ENCODE peak calls at places on chromosomes 1 and 21, in nine cellular contexts. One of them, this sample, is unnamed.

GRCh38 chr1:201255470-201256362 is 27.6 kb upstream of the PKP1 start:
- DNase-seq in left ventricle myocardium inferior: no peak
- DNase-seq in fibroblast of pulmonary artery: no peak
- DNase-seq in RWPE1: no peak
- DNase-seq in uterus: no peak
- DNase-seq in endothelial cell: no peak
- DNase-seq in cardiac muscle cell: no peak
- DNase-seq in IMR-90: no peak
- DNase-seq in progenitor cell of endocrine pancreas: no peak
- DNase-seq in this sample: peak

GRCh38 chr1:82161651-82162238 is 361.0 kb downstream of the ADGRL2 start:
- DNase-seq in left ventricle myocardium inferior: no peak
- DNase-seq in fibroblast of pulmonary artery: peak
- DNase-seq in RWPE1: no peak
- DNase-seq in uterus: no peak
- DNase-seq in endothelial cell: no peak
- DNase-seq in cardiac muscle cell: no peak
- DNase-seq in IMR-90: no peak
- DNase-seq in progenitor cell of endocrine pancreas: no peak
- DNase-seq in this sample: no peak

GRCh38 chr1:227325195-227325594 is 6.9 kb upstream of the CDC42BPA start:
- DNase-seq in left ventricle myocardium inferior: no peak
- DNase-seq in fibroblast of pulmonary artery: no peak
- DNase-seq in RWPE1: no peak
- DNase-seq in uterus: no peak
- DNase-seq in endothelial cell: no peak
- DNase-seq in cardiac muscle cell: no peak
- DNase-seq in IMR-90: no peak
- DNase-seq in progenitor cell of endocrine pancreas: no peak
- DNase-seq in this sample: no peak

GRCh38 chr1:18234790-18235242 is 127.2 kb downstream of the IGSF21 start:
- DNase-seq in left ventricle myocardium inferior: no peak
- DNase-seq in fibroblast of pulmonary artery: peak
- DNase-seq in RWPE1: peak
- DNase-seq in uterus: no peak
- DNase-seq in endothelial cell: peak
- DNase-seq in cardiac muscle cell: peak
- DNase-seq in IMR-90: peak
- DNase-seq in progenitor cell of endocrine pancreas: peak
- DNase-seq in this sample: peak

GRCh38 chr1:56360021-56360420 is 219.3 kb downstream of the PLPP3 start:
- DNase-seq in left ventricle myocardium inferior: no peak
- DNase-seq in fibroblast of pulmonary artery: no peak
- DNase-seq in RWPE1: no peak
- DNase-seq in uterus: no peak
- DNase-seq in endothelial cell: no peak
- DNase-seq in cardiac muscle cell: no peak
- DNase-seq in IMR-90: peak
- DNase-seq in progenitor cell of endocrine pancreas: no peak
- DNase-seq in this sample: no peak

GRCh38 chr21:45287438-45288391 is at the start of gene POFUT2:
- DNase-seq in left ventricle myocardium inferior: peak
- DNase-seq in fibroblast of pulmonary artery: peak
- DNase-seq in RWPE1: peak
- DNase-seq in uterus: peak
- DNase-seq in endothelial cell: peak
- DNase-seq in cardiac muscle cell: peak
- DNase-seq in IMR-90: peak
- DNase-seq in progenitor cell of endocrine pancreas: peak
- DNase-seq in this sample: peak

GRCh38 chr1:73463848-73464247 is 734.1 kb downstream of the LRRIQ3 start:
- DNase-seq in left ventricle myocardium inferior: no peak
- DNase-seq in fibroblast of pulmonary artery: no peak
- DNase-seq in RWPE1: no peak
- DNase-seq in uterus: no peak
- DNase-seq in endothelial cell: no peak
- DNase-seq in cardiac muscle cell: no peak
- DNase-seq in IMR-90: no peak
- DNase-seq in progenitor cell of endocrine pancreas: no peak
- DNase-seq in this sample: no peak

GRCh38 chr1:35269190-35269988 is 880 bp downstream of the ZMYM4 start:
- DNase-seq in left ventricle myocardium inferior: no peak
- DNase-seq in fibroblast of pulmonary artery: peak
- DNase-seq in RWPE1: peak
- DNase-seq in uterus: no peak
- DNase-seq in endothelial cell: no peak
- DNase-seq in cardiac muscle cell: peak
- DNase-seq in IMR-90: no peak
- DNase-seq in progenitor cell of endocrine pancreas: no peak
- DNase-seq in this sample: no peak

GRCh38 chr1:226420860-226421259 is 13.0 kb upstream of the PARP1 start:
- DNase-seq in left ventricle myocardium inferior: no peak
- DNase-seq in fibroblast of pulmonary artery: no peak
- DNase-seq in RWPE1: no peak
- DNase-seq in uterus: no peak
- DNase-seq in endothelial cell: no peak
- DNase-seq in cardiac muscle cell: no peak
- DNase-seq in IMR-90: no peak
- DNase-seq in progenitor cell of endocrine pancreas: no peak
- DNase-seq in this sample: no peak

GRCh38 chr1:88016947-88017346 is 667.1 kb upstream of the PKN2 start:
- DNase-seq in left ventricle myocardium inferior: no peak
- DNase-seq in fibroblast of pulmonary artery: no peak
- DNase-seq in RWPE1: no peak
- DNase-seq in uterus: no peak
- DNase-seq in endothelial cell: no peak
- DNase-seq in cardiac muscle cell: no peak
- DNase-seq in IMR-90: no peak
- DNase-seq in progenitor cell of endocrine pancreas: no peak
- DNase-seq in this sample: no peak

GRCh38 chr1:11059990-11060948 is at the start of gene SRM:
- DNase-seq in left ventricle myocardium inferior: peak
- DNase-seq in fibroblast of pulmonary artery: peak
- DNase-seq in RWPE1: peak
- DNase-seq in uterus: peak
- DNase-seq in endothelial cell: peak
- DNase-seq in cardiac muscle cell: peak
- DNase-seq in IMR-90: peak
- DNase-seq in progenitor cell of endocrine pancreas: peak
- DNase-seq in this sample: peak
- TF ChIP-seq CTCF in left ventricle myocardium inferior: peak
- TF ChIP-seq CTCF in fibroblast of pulmonary artery: peak
- TF ChIP-seq CTCF in RWPE1: no peak
- TF ChIP-seq CTCF in uterus: peak
- TF ChIP-seq CTCF in endothelial cell: peak
- TF ChIP-seq CTCF in cardiac muscle cell: peak
- TF ChIP-seq CTCF in IMR-90: peak
- TF ChIP-seq CTCF in progenitor cell of endocrine pancreas: peak
- TF ChIP-seq CTCF in this sample: peak

GRCh38 chr1:221741971-221742554 is at the start of gene DUSP10:
- DNase-seq in left ventricle myocardium inferior: peak
- DNase-seq in fibroblast of pulmonary artery: peak
- DNase-seq in RWPE1: peak
- DNase-seq in uterus: peak
- DNase-seq in endothelial cell: peak
- DNase-seq in cardiac muscle cell: peak
- DNase-seq in IMR-90: peak
- DNase-seq in progenitor cell of endocrine pancreas: peak
- DNase-seq in this sample: peak
- TF ChIP-seq CTCF in left ventricle myocardium inferior: no peak
- TF ChIP-seq CTCF in fibroblast of pulmonary artery: peak
- TF ChIP-seq CTCF in RWPE1: no peak
- TF ChIP-seq CTCF in uterus: no peak
- TF ChIP-seq CTCF in endothelial cell: no peak
- TF ChIP-seq CTCF in cardiac muscle cell: peak
- TF ChIP-seq CTCF in IMR-90: peak
- TF ChIP-seq CTCF in progenitor cell of endocrine pancreas: no peak
- TF ChIP-seq CTCF in this sample: peak

GRCh38 chr21:33299181-33299752 is 25.5 kb upstream of the IFNAR1 start:
- DNase-seq in left ventricle myocardium inferior: no peak
- DNase-seq in fibroblast of pulmonary artery: no peak
- DNase-seq in RWPE1: peak
- DNase-seq in uterus: no peak
- DNase-seq in endothelial cell: no peak
- DNase-seq in cardiac muscle cell: no peak
- DNase-seq in IMR-90: no peak
- DNase-seq in progenitor cell of endocrine pancreas: no peak
- DNase-seq in this sample: peak
- TF ChIP-seq CTCF in left ventricle myocardium inferior: no peak
- TF ChIP-seq CTCF in fibroblast of pulmonary artery: no peak
- TF ChIP-seq CTCF in RWPE1: no peak
- TF ChIP-seq CTCF in uterus: no peak
- TF ChIP-seq CTCF in endothelial cell: no peak
- TF ChIP-seq CTCF in cardiac muscle cell: no peak
- TF ChIP-seq CTCF in IMR-90: no peak
- TF ChIP-seq CTCF in progenitor cell of endocrine pancreas: no peak
- TF ChIP-seq CTCF in this sample: peak

GRCh38 chr1:168369655-168370054 is 89.0 kb downstream of the TBX19 start:
- DNase-seq in left ventricle myocardium inferior: no peak
- DNase-seq in fibroblast of pulmonary artery: no peak
- DNase-seq in RWPE1: no peak
- DNase-seq in uterus: no peak
- DNase-seq in endothelial cell: no peak
- DNase-seq in cardiac muscle cell: no peak
- DNase-seq in IMR-90: no peak
- DNase-seq in progenitor cell of endocrine pancreas: no peak
- DNase-seq in this sample: no peak

GRCh38 chr1:168361252-168361651 is 80.6 kb downstream of the TBX19 start:
- DNase-seq in left ventricle myocardium inferior: no peak
- DNase-seq in fibroblast of pulmonary artery: no peak
- DNase-seq in RWPE1: no peak
- DNase-seq in uterus: no peak
- DNase-seq in endothelial cell: no peak
- DNase-seq in cardiac muscle cell: no peak
- DNase-seq in IMR-90: no peak
- DNase-seq in progenitor cell of endocrine pancreas: no peak
- DNase-seq in this sample: no peak

GRCh38 chr1:168362991-168363390 is 82.3 kb downstream of the TBX19 start:
- DNase-seq in left ventricle myocardium inferior: no peak
- DNase-seq in fibroblast of pulmonary artery: no peak
- DNase-seq in RWPE1: no peak
- DNase-seq in uterus: no peak
- DNase-seq in endothelial cell: no peak
- DNase-seq in cardiac muscle cell: peak
- DNase-seq in IMR-90: no peak
- DNase-seq in progenitor cell of endocrine pancreas: no peak
- DNase-seq in this sample: no peak

GRCh38 chr1:168368131-168368530 is 87.5 kb downstream of the TBX19 start:
- DNase-seq in left ventricle myocardium inferior: no peak
- DNase-seq in fibroblast of pulmonary artery: no peak
- DNase-seq in RWPE1: no peak
- DNase-seq in uterus: no peak
- DNase-seq in endothelial cell: no peak
- DNase-seq in cardiac muscle cell: no peak
- DNase-seq in IMR-90: no peak
- DNase-seq in progenitor cell of endocrine pancreas: no peak
- DNase-seq in this sample: no peak

GRCh38 chr1:168365719-168366474 is 85.2 kb downstream of the TBX19 start:
- DNase-seq in left ventricle myocardium inferior: no peak
- DNase-seq in fibroblast of pulmonary artery: no peak
- DNase-seq in RWPE1: no peak
- DNase-seq in uterus: no peak
- DNase-seq in endothelial cell: no peak
- DNase-seq in cardiac muscle cell: no peak
- DNase-seq in IMR-90: no peak
- DNase-seq in progenitor cell of endocrine pancreas: no peak
- DNase-seq in this sample: no peak
- TF ChIP-seq CTCF in left ventricle myocardium inferior: peak
- TF ChIP-seq CTCF in fibroblast of pulmonary artery: no peak
- TF ChIP-seq CTCF in RWPE1: no peak
- TF ChIP-seq CTCF in uterus: no peak
- TF ChIP-seq CTCF in endothelial cell: peak
- TF ChIP-seq CTCF in cardiac muscle cell: no peak
- TF ChIP-seq CTCF in IMR-90: no peak
- TF ChIP-seq CTCF in progenitor cell of endocrine pancreas: peak
- TF ChIP-seq CTCF in this sample: no peak

GRCh38 chr1:94701796-94702439 is 118.2 kb upstream of the SLC44A3 start:
- DNase-seq in left ventricle myocardium inferior: no peak
- DNase-seq in fibroblast of pulmonary artery: no peak
- DNase-seq in RWPE1: no peak
- DNase-seq in uterus: no peak
- DNase-seq in endothelial cell: no peak
- DNase-seq in cardiac muscle cell: no peak
- DNase-seq in IMR-90: no peak
- DNase-seq in progenitor cell of endocrine pancreas: no peak
- DNase-seq in this sample: no peak

GRCh38 chr1:94702440-94702810 is 117.7 kb upstream of the SLC44A3 start:
- DNase-seq in left ventricle myocardium inferior: no peak
- DNase-seq in fibroblast of pulmonary artery: peak
- DNase-seq in RWPE1: no peak
- DNase-seq in uterus: peak
- DNase-seq in endothelial cell: no peak
- DNase-seq in cardiac muscle cell: peak
- DNase-seq in IMR-90: peak
- DNase-seq in progenitor cell of endocrine pancreas: no peak
- DNase-seq in this sample: no peak

GRCh38 chr1:94697839-94698238 is 122.3 kb upstream of the SLC44A3 start:
- DNase-seq in left ventricle myocardium inferior: no peak
- DNase-seq in fibroblast of pulmonary artery: no peak
- DNase-seq in RWPE1: no peak
- DNase-seq in uterus: no peak
- DNase-seq in endothelial cell: no peak
- DNase-seq in cardiac muscle cell: no peak
- DNase-seq in IMR-90: no peak
- DNase-seq in progenitor cell of endocrine pancreas: no peak
- DNase-seq in this sample: no peak

GRCh38 chr1:94698341-94698740 is 121.8 kb upstream of the SLC44A3 start:
- DNase-seq in left ventricle myocardium inferior: no peak
- DNase-seq in fibroblast of pulmonary artery: no peak
- DNase-seq in RWPE1: no peak
- DNase-seq in uterus: no peak
- DNase-seq in endothelial cell: no peak
- DNase-seq in cardiac muscle cell: no peak
- DNase-seq in IMR-90: peak
- DNase-seq in progenitor cell of endocrine pancreas: no peak
- DNase-seq in this sample: no peak

GRCh38 chr1:94698759-94699502 is 121.2 kb upstream of the SLC44A3 start:
- DNase-seq in left ventricle myocardium inferior: no peak
- DNase-seq in fibroblast of pulmonary artery: peak
- DNase-seq in RWPE1: no peak
- DNase-seq in uterus: no peak
- DNase-seq in endothelial cell: no peak
- DNase-seq in cardiac muscle cell: peak
- DNase-seq in IMR-90: peak
- DNase-seq in progenitor cell of endocrine pancreas: no peak
- DNase-seq in this sample: no peak
- TF ChIP-seq CTCF in left ventricle myocardium inferior: no peak
- TF ChIP-seq CTCF in fibroblast of pulmonary artery: no peak
- TF ChIP-seq CTCF in RWPE1: no peak
- TF ChIP-seq CTCF in uterus: no peak
- TF ChIP-seq CTCF in endothelial cell: no peak
- TF ChIP-seq CTCF in cardiac muscle cell: no peak
- TF ChIP-seq CTCF in IMR-90: no peak
- TF ChIP-seq CTCF in progenitor cell of endocrine pancreas: no peak
- TF ChIP-seq CTCF in this sample: no peak

DNA sequence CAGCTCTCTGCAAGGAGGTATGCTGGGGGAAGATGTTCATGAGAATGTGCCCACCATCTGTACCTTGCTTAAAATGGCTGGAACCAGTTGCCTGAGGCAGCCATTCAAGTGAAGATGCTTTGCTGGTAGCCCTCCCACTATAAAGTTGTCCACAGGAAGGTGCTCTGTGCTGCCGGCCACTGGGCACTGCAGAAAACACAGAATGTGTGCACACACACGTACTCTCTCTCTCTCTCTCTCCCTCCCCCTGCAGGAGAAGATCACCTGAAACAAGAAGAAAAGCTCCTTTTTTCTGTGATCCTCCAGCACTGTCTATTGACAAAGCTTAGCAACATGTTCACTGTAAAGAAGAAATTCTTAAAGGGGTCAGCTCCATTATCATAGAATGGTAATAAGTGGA is 134.8 kb downstream of the PIGK start:
- DNase-seq in left ventricle myocardium inferior: no peak
- DNase-seq in fibroblast of pulmonary artery: no peak
- DNase-seq in RWPE1: no peak
- DNase-seq in uterus: no peak
- DNase-seq in endothelial cell: no peak
- DNase-seq in cardiac muscle cell: no peak
- DNase-seq in IMR-90: no peak
- DNase-seq in progenitor cell of endocrine pancreas: no peak
- DNase-seq in this sample: no peak
- TF ChIP-seq CTCF in left ventricle myocardium inferior: no peak
- TF ChIP-seq CTCF in fibroblast of pulmonary artery: no peak
- TF ChIP-seq CTCF in RWPE1: no peak
- TF ChIP-seq CTCF in uterus: no peak
- TF ChIP-seq CTCF in endothelial cell: no peak
- TF ChIP-seq CTCF in cardiac muscle cell: no peak
- TF ChIP-seq CTCF in IMR-90: no peak
- TF ChIP-seq CTCF in progenitor cell of endocrine pancreas: no peak
- TF ChIP-seq CTCF in this sample: no peak

This sample was measured in GM13977.